ENCODE peak calls at places on chromosomes 5 and 9, in seven cellular contexts. T is NCI-H1092 treated with DMSO at 0.1 percent for 48 hours; X is activated effector memory CD4-positive, alpha-beta T cell treated with Interleukin-2 at 50 U/mL for 16 hours; N is EH; U is naive B cell; C is neural crest cell; A is stimulated activated CD4-positive, alpha-beta T cell treated with anti-CD3 and anti-CD28 coated beads, Interleukin-4, amount 100 ng/mL, for 4 hours. E is an unnamed sample.

GRCh38 chr9:38359297-38359653 is 33.2 kb upstream of the ALDH1B1 start:
- DNase-seq in U (no peak), A (no peak), N (no peak), T (no peak), X (no peak), C (no peak), E (no peak)

GRCh38 chr5:7802855-7803254 is 48.1 kb downstream of the CFAP90 start:
- DNase-seq in C (no peak), T (no peak), X (no peak), U (no peak), A (no peak), N (no peak), E (no peak)

GRCh38 chr9:36820392-36820861 is 213.6 kb downstream of the PAX5 start:
- DNase-seq in C (no peak), A (no peak), T (no peak), N (no peak), X (no peak), U (no peak), E (no peak)

GRCh38 chr9:133112361-133113026 is 8.5 kb downstream of the RALGDS start:
- DNase-seq in C (no peak), N (no peak), T (no peak), A (no peak), X (peak; percentile 19), U (peak; percentile 84), E (peak; percentile 70)

GRCh38 chr9:116365056-116365471 is 211.5 kb downstream of the PAPPA start:
- DNase-seq in U (no peak), N (peak; percentile 82), A (no peak), T (peak; percentile 59), X (no peak), C (no peak), E (no peak)

GRCh38 chr5:94066437-94067207 is 325.2 kb upstream of the POU5F2 start:
- DNase-seq in N (no peak), C (no peak), A (no peak), T (no peak), X (no peak), U (no peak), E (no peak)

GRCh38 chr9:127132921-127133647 is 10.6 kb upstream of the ANGPTL2 start:
- DNase-seq in N (peak; percentile 64), C (no peak), T (peak; percentile 76), X (no peak), A (no peak), U (no peak), E (no peak)

GRCh38 chr5:167764650-167765289 is 526.7 kb upstream of the WWC1 start:
- DNase-seq in U (no peak), T (no peak), N (no peak), A (no peak), C (no peak), X (no peak), E (no peak)

GRCh38 chr5:147483961-147484707 is 25.7 kb downstream of the DPYSL3 start:
- DNase-seq in X (no peak), N (peak; percentile 97), U (no peak), T (peak; percentile 93), C (no peak), A (no peak), E (no peak)

E was measured in CD8-positive, alpha-beta T cell.